ENCODE peak calls at places on chromosomes 3 and 15, in six cellular contexts. U is A549, S is H1, D is SK-N-SH, I is HepG2, P is GM12878. K is an unnamed sample.

GRCh38 chr3:152197451-152197850 is 71.3 kb upstream of the MBNL1 start:
- DNase-seq in D (no peak), U (no peak), S (no peak), I (no peak), P (no peak), K (no peak)

GRCh38 chr3:24533557-24534193 is 39.0 kb upstream of the THRB start:
- DNase-seq in U (no peak), S (no peak), D (no peak), I (no peak), P (no peak), K (no peak)

GRCh38 chr15:64315136-64315661 is 40.8 kb downstream of the CSNK1G1 start:
- DNase-seq in P (no peak), D (no peak), I (no peak), U (no peak), S (no peak), K (no peak)

GRCh38 chr15:81530271-81530670 is 156.3 kb upstream of the TMC3 start:
- DNase-seq in P (no peak), I (no peak), S (no peak), D (no peak), U (no peak), K (no peak)

GRCh38 chr15:33135355-33135781 is 59.1 kb downstream of the FMN1 start:
- DNase-seq in P (no peak), S (no peak), I (no peak), D (no peak), U (no peak), K (no peak)

GRCh38 chr15:88917764-88918163 is 4.6 kb upstream of the MFGE8 start:
- DNase-seq in P (no peak), S (no peak), I (no peak), D (no peak), U (no peak), K (no peak)

GRCh38 chr15:34436956-34437442 is 609 bp downstream of the GOLGA8A start:
- DNase-seq in U (no peak), D (peak), I (peak), P (no peak), S (no peak), K (peak)

GRCh38 chr3:141393151-141394076 is 25.1 kb downstream of the ZBTB38 start:
- DNase-seq in D (peak), I (no peak), U (peak), P (no peak), S (no peak), K (no peak)

GRCh38 chr15:48451736-48452135 is 120.5 kb downstream of the DUT start:
- DNase-seq in D (no peak), I (no peak), U (no peak), S (no peak), P (no peak), K (no peak)

GRCh38 chr3:174382876-174383275 is 476.3 kb upstream of the NAALADL2 start:
- DNase-seq in I (no peak), P (no peak), D (no peak), U (no peak), S (no peak), K (no peak)

GRCh38 chr15:76994001-76994400 is 925 bp upstream of the PSTPIP1 start:
- DNase-seq in I (no peak), D (peak), U (peak), S (no peak), P (no peak), K (no peak)

GRCh38 chr15:41804920-41805666 is 22.8 kb upstream of the JMJD7 start:
- DNase-seq in I (no peak), D (no peak), U (no peak), S (no peak), P (no peak), K (no peak)

GRCh38 chr3:158727499-158728377 is 4.5 kb downstream of the RARRES1 start:
- DNase-seq in D (peak), U (peak), I (peak), S (no peak), P (peak), K (peak)

GRCh38 chr15:40454904-40455391 is 14.2 kb downstream of the BAHD1 start:
- DNase-seq in S (no peak), D (no peak), U (no peak), P (no peak), I (no peak), K (peak)

GRCh38 chr3:169604568-169604967 is 58.9 kb downstream of the MECOM start:
- DNase-seq in P (no peak), S (no peak), D (no peak), U (peak), I (no peak), K (no peak)

GRCh38 chr15:82699726-82700125 is 9.9 kb downstream of the AP3B2 start:
- DNase-seq in S (peak), I (no peak), D (no peak), U (no peak), P (no peak), K (peak)

GRCh38 chr15:42876224-42876623 is 44.4 kb downstream of the TTBK2 start:
- DNase-seq in S (no peak), P (no peak), U (no peak), I (no peak), D (no peak), K (no peak)

GRCh38 chr3:173945801-173946200 is 548.3 kb downstream of the NLGN1 start:
- DNase-seq in U (no peak), P (no peak), I (no peak), D (no peak), S (no peak), K (no peak)

GRCh38 chr3:171967932-171968678 is 71.3 kb upstream of the FNDC3B start:
- DNase-seq in P (no peak), D (no peak), I (no peak), U (no peak), S (no peak), K (no peak)

GRCh38 chr3:126987596-126987995 is 4.7 kb downstream of the PLXNA1 start:
- DNase-seq in P (no peak), U (no peak), I (no peak), D (no peak), S (no peak), K (no peak)

GRCh38 chr3:126988451-126989021 is 5.6 kb downstream of the PLXNA1 start:
- DNase-seq in U (no peak), S (no peak), I (no peak), P (no peak), D (no peak), K (no peak)

GRCh38 chr3:126986001-126986400 is 3.1 kb downstream of the PLXNA1 start:
- DNase-seq in D (peak), I (no peak), U (no peak), P (no peak), S (no peak), K (peak)

GRCh38 chr3:126985143-126985985 is 2.4 kb downstream of the PLXNA1 start:
- DNase-seq in D (peak), I (no peak), U (no peak), P (no peak), S (no peak), K (no peak)

GRCh38 chr3:126987129-126987528 is 4.2 kb downstream of the PLXNA1 start:
- DNase-seq in P (no peak), U (no peak), I (no peak), S (no peak), D (no peak), K (no peak)
- H3K27ac ChIP-seq in P (no peak), U (no peak), I (no peak), S (no peak), D (no peak), K (no peak)

DNA sequence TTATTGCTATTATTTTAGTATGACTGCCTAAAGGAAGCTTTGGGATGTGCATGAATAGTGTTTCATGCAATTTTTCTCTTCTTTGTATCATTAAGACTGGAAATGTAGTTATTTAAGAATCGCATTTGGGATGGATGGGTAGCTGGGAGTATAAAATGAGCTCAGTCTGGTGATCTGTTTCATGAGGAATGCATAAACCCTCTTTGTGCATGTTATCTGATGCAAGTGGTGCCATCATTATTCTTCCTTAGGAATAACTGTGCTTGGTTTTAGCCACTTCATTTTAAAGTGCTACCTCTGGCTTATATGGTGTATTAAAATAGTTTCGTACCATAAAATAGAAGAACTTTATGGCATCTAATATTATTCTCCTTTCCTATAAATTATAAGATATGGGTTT is 535.6 kb downstream of the GRM7 start:
- DNase-seq in S (no peak), P (no peak), U (no peak), D (no peak), I (no peak), K (no peak)
- TF ChIP-seq CHD2 in S (no peak), P (no peak), U (no peak), D (no peak), I (no peak), K (no peak)

DNA sequence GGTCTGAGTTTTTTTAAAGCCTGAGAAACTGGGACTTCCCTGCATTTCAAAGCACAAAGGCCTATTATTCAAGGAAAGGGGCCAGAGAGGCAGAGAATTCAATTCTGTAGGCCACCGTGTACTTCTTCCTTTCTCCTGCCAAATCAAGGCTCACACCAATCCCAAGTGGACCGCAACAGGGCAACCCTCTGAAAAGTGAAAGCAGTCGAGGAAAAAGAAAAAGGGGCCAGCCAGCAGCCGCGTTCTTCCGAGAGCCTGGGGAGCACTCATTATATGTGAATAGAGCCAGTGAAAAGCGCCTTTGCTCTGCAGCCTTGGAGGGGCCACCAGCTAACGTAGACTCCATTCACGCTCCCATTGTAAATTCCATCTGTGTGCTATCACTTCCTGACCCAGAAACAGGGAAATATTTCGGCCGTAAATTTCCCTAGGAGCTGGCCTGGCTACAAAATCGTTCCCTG is 45.9 kb upstream of the THUMPD3 start:
- DNase-seq in S (peak), P (no peak), D (no peak), I (no peak), U (no peak), K (no peak)
- H3K27ac ChIP-seq in S (peak), P (no peak), D (no peak), I (no peak), U (no peak), K (no peak)

GRCh38 chr3:143979041-143979440 is 7.4 kb downstream of the DIPK2A start:
- DNase-seq in P (no peak), D (no peak), S (no peak), U (no peak), I (no peak), K (no peak)
- TF ChIP-seq CHD2 in P (no peak), D (no peak), S (no peak), U (no peak), I (no peak), K (no peak)

GRCh38 chr3:110795163-110795562 is 276.5 kb upstream of the NECTIN3 start:
- DNase-seq in D (no peak), I (no peak), P (no peak), U (no peak), S (no peak), K (no peak)

GRCh38 chr3:110804856-110805255 is 266.8 kb upstream of the NECTIN3 start:
- DNase-seq in I (no peak), S (no peak), P (no peak), D (no peak), U (no peak), K (no peak)

GRCh38 chr3:110799236-110799635 is 272.4 kb upstream of the NECTIN3 start:
- DNase-seq in P (no peak), U (no peak), D (no peak), I (no peak), S (no peak), K (no peak)
- H3K27ac ChIP-seq in P (no peak), U (no peak), D (no peak), I (no peak), S (no peak), K (no peak)

GRCh38 chr15:98444067-98444600 is 204.2 kb upstream of the IGF1R start:
- DNase-seq in U (no peak), D (no peak), I (no peak), S (no peak), P (no peak), K (no peak)

GRCh38 chr15:98441599-98441998 is 206.7 kb upstream of the IGF1R start:
- DNase-seq in S (no peak), P (no peak), U (no peak), I (no peak), D (no peak), K (no peak)

GRCh38 chr15:98442379-98442833 is 205.9 kb upstream of the IGF1R start:
- DNase-seq in S (peak), U (peak), P (no peak), I (peak), D (peak), K (peak)

GRCh38 chr15:98442901-98443300 is 205.4 kb upstream of the IGF1R start:
- DNase-seq in S (no peak), I (no peak), D (no peak), U (no peak), P (no peak), K (no peak)

DNA sequence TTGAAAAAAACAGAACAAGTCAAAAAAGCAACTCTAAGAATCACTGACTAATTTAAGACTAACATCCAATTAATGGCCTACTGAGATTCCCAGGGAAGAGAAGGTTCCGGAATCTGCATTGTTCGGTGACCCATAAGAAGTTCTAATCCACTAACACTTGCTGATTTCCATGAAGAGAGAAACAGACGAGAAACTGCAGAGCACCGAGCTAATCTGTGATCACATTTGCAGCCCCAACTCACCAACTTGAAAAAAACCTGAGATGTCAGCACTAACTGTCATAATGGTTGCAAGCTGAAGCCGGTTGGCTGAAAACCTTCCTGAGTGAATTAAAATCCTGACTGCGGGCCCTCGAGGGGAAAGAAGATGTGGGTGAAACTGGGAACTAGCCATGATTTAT is 204.9 kb upstream of the IGF1R start:
- DNase-seq in I (no peak), U (no peak), D (no peak), S (no peak), P (no peak), K (no peak)
- TF ChIP-seq CHD2 in I (no peak), U (no peak), D (no peak), S (no peak), P (no peak), K (no peak)

GRCh38 chr3:66432041-66432766 is 68.6 kb downstream of the LRIG1 start:
- DNase-seq in I (no peak), S (no peak), D (no peak), U (no peak), P (no peak), K (no peak)
- H3K27ac ChIP-seq in I (no peak), S (no peak), D (no peak), U (no peak), P (no peak), K (no peak)

GRCh38 chr3:50356553-50356952 is 2.8 kb downstream of the TMEM115 start:
- DNase-seq in P (no peak), I (no peak), S (peak), U (no peak), D (no peak), K (no peak)
- TF ChIP-seq CHD2 in P (no peak), I (no peak), S (no peak), U (no peak), D (no peak), K (no peak)

DNA sequence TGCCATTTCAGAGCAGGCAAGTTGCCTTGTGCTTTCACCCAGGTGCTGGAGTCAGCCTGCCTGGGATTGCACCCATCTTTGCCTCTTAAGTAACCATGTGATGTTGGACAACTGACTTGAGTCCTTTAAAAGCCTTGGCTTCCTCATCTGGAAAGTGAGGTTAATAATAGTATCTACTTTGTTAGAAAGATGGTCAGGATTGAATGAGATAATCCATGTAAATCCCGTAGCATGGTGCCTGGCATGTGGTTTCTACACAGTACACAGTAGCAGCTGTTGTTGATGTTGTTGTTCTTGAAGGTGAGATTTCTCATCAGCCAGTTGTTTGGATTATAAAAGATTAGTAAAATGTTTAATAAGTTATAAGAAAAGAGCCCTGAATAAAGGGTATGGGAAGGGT is 48.8 kb downstream of the PSMD6 start:
- DNase-seq in I (no peak), P (no peak), U (no peak), S (no peak), D (no peak), K (no peak)
- H3K27ac ChIP-seq in I (no peak), P (no peak), U (no peak), S (no peak), D (no peak), K (no peak)

K was measured in K562.